ENCODE peak calls at places on chromosomes 4 and X, in eight cellular contexts. O, A, I, X, D, T, Q and Z are unnamed samples. For H3K4me1, the result is how much of the 10 kb centered on the place peaks cover.

GRCh38 chr4:39415678-39416283 is 9.1 kb downstream of the KLB start:
- DNase-seq in O (no peak), A (no peak), I (no peak), X (no peak), D (no peak), T (no peak), Q (no peak), Z (no peak)

GRCh38 chr4:7431696-7432530 is 2.8 kb downstream of the PSAPL1 start:
- DNase-seq in O (no peak), A (no peak), I (peak), X (peak), D (no peak), T (no peak), Q (no peak), Z (peak)

GRCh38 chrX:22534643-22535042 is 261.9 kb downstream of the CBLL2 start:
- DNase-seq in O (no peak), A (peak), I (no peak), X (no peak), D (peak), T (no peak), Q (peak), Z (no peak)

GRCh38 chr4:78654809-78655208 is 103.2 kb downstream of the ANXA3 start:
- DNase-seq in O (no peak), A (no peak), I (no peak), X (no peak), D (peak), T (no peak), Q (no peak), Z (no peak)

GRCh38 chr4:160370046-160370445 is 1267.2 kb downstream of the RAPGEF2 start:
- DNase-seq in O (no peak), A (no peak), I (no peak), X (no peak), D (no peak), T (no peak), Q (no peak), Z (no peak)

GRCh38 chr4:48570646-48571220 is 80.7 kb downstream of the ZAR1 start:
- DNase-seq in O (no peak), A (no peak), I (no peak), X (no peak), D (peak), T (no peak), Q (no peak), Z (no peak)

GRCh38 chr4:147487616-147488015 is 6.7 kb downstream of the EDNRA start:
- DNase-seq in O (no peak), A (no peak), I (no peak), X (no peak), D (no peak), T (no peak), Q (no peak), Z (no peak)

GRCh38 chr4:173057906-173058305 is 110.7 kb upstream of the GALNT7 start:
- DNase-seq in O (no peak), A (no peak), I (no peak), X (no peak), D (peak), T (no peak), Q (peak), Z (no peak)

GRCh38 chrX:104307341-104307740 is 52.6 kb upstream of the ESX1 start:
- DNase-seq in O (no peak), A (no peak), I (no peak), X (no peak), D (no peak), T (no peak), Q (no peak), Z (no peak)

GRCh38 chrX:47311857-47312774 is 58.3 kb upstream of the ZNF157 start:
- DNase-seq in O (peak), A (peak), I (peak), X (peak), D (peak), T (peak), Q (peak), Z (peak)

GRCh38 chr4:81724925-81725329 is 253.2 kb upstream of the RASGEF1B start:
- DNase-seq in O (no peak), A (peak), I (peak), X (peak), D (no peak), T (no peak), Q (no peak), Z (peak)

GRCh38 chr4:168440442-168441264 is 39.6 kb downstream of the DDX60L start:
- DNase-seq in O (no peak), A (no peak), I (no peak), X (no peak), D (peak), T (peak), Q (peak), Z (no peak)

GRCh38 chrX:21702725-21703228 is 44.6 kb upstream of the KLHL34 start:
- DNase-seq in O (no peak), A (no peak), I (no peak), X (no peak), D (no peak), T (no peak), Q (no peak), Z (no peak)

GRCh38 chrX:53186363-53186762 is 38.6 kb downstream of the KDM5C start:
- DNase-seq in O (no peak), A (no peak), I (no peak), X (no peak), D (peak), T (no peak), Q (no peak), Z (no peak)

GRCh38 chrX:123993904-123994635 is 32.6 kb downstream of the STAG2 start:
- DNase-seq in O (no peak), A (no peak), I (no peak), X (no peak), D (peak), T (no peak), Q (no peak), Z (no peak)

GRCh38 chr4:110287130-110287529 is 88.7 kb upstream of the ELOVL6 start:
- DNase-seq in O (no peak), A (no peak), I (no peak), X (no peak), D (peak), T (peak), Q (peak), Z (peak)

GRCh38 chrX:110786486-110786885 is 9.1 kb downstream of the CHRDL1 start:
- DNase-seq in O (no peak), A (no peak), I (no peak), X (no peak), D (peak), T (no peak), Q (peak), Z (no peak)

GRCh38 chrX:118261136-118261535 is 84.8 kb upstream of the WDR44 start:
- DNase-seq in O (no peak), A (no peak), I (no peak), X (no peak), D (no peak), T (no peak), Q (no peak), Z (no peak)

GRCh38 chr4:140717313-140717712 is 38.9 kb downstream of the TBC1D9 start:
- DNase-seq in O (no peak), A (no peak), I (no peak), X (no peak), D (no peak), T (no peak), Q (no peak), Z (no peak)

GRCh38 chr4:181503800-181504364 is 739.3 kb upstream of the TENM3 start:
- DNase-seq in O (peak), A (no peak), I (no peak), X (no peak), D (no peak), T (no peak), Q (no peak), Z (no peak)

GRCh38 chr4:105145913-105146285 is 777 bp upstream of the TET2 start:
- DNase-seq in O (peak), A (no peak), I (no peak), X (peak), D (no peak), T (no peak), Q (no peak), Z (peak)

GRCh38 chrX:45518552-45518951 is 317.9 kb upstream of the DIPK2B start:
- DNase-seq in O (no peak), A (no peak), I (no peak), X (no peak), D (no peak), T (no peak), Q (no peak), Z (no peak)

GRCh38 chrX:24357101-24357500 is 3.3 kb upstream of the SUPT20HL1 start:
- DNase-seq in O (no peak), A (no peak), I (no peak), X (no peak), D (peak), T (no peak), Q (no peak), Z (no peak)

GRCh38 chrX:49627030-49627777 is 28.4 kb downstream of the GAGE1 start:
- DNase-seq in O (no peak), A (no peak), I (no peak), X (no peak), D (no peak), T (peak), Q (no peak), Z (no peak)

GRCh38 chr4:35912174-35912573 is 332.1 kb downstream of the ARAP2 start:
- DNase-seq in O (no peak), A (no peak), I (no peak), X (no peak), D (no peak), T (no peak), Q (no peak), Z (no peak)

GRCh38 chr4:186839122-186840037 is 115.7 kb upstream of the FAT1 start:
- DNase-seq in O (no peak), A (peak), I (no peak), X (no peak), D (peak), T (no peak), Q (peak), Z (no peak)

GRCh38 chr4:36086387-36086786 is 157.9 kb downstream of the ARAP2 start:
- DNase-seq in O (no peak), A (no peak), I (no peak), X (no peak), D (no peak), T (no peak), Q (no peak), Z (no peak)

GRCh38 chr4:42573249-42573648 is 83.7 kb downstream of the ATP8A1 start:
- DNase-seq in O (no peak), A (no peak), I (no peak), X (no peak), D (no peak), T (no peak), Q (no peak), Z (no peak)

GRCh38 chr4:174260099-174260498 is 23.4 kb downstream of the FBXO8 start:
- DNase-seq in O (no peak), A (no peak), I (no peak), X (no peak), D (peak), T (no peak), Q (no peak), Z (no peak)

GRCh38 chrX:100599456-100599855 is 14.7 kb downstream of the TNMD start:
- DNase-seq in O (no peak), A (no peak), I (no peak), X (no peak), D (no peak), T (no peak), Q (no peak), Z (no peak)

GRCh38 chrX:72169008-72169728 is 12.4 kb upstream of the PIN4 start:
- DNase-seq in O (no peak), A (no peak), I (no peak), X (no peak), D (no peak), T (no peak), Q (no peak), Z (no peak)

GRCh38 chrX:24145340-24146186 is 4.0 kb upstream of the ZFX start:
- DNase-seq in O (no peak), A (no peak), I (no peak), X (no peak), D (peak), T (no peak), Q (peak), Z (no peak)

GRCh38 chr4:126890383-126890782 is 742.4 kb upstream of the INTU start:
- DNase-seq in O (no peak), A (no peak), I (no peak), X (no peak), D (peak), T (no peak), Q (no peak), Z (no peak)

GRCh38 chr4:67929447-67929846 is 33.8 kb downstream of the TMPRSS11A start:
- DNase-seq in O (no peak), A (no peak), I (no peak), X (no peak), D (peak), T (peak), Q (no peak), Z (no peak)

GRCh38 chrX:33211356-33212254 is at the start of gene DMD:
- DNase-seq in O (peak), A (peak), I (peak), X (peak), D (peak), T (no peak), Q (peak), Z (no peak)

GRCh38 chr4:173490817-173491518 is 39.1 kb downstream of the HAND2 start:
- DNase-seq in O (no peak), A (no peak), I (no peak), X (no peak), D (peak), T (no peak), Q (no peak), Z (no peak)

GRCh38 chr4:76188557-76188956 is 25.1 kb downstream of the SCARB2 start:
- DNase-seq in O (no peak), A (no peak), I (no peak), X (no peak), D (no peak), T (no peak), Q (no peak), Z (no peak)

DNA sequence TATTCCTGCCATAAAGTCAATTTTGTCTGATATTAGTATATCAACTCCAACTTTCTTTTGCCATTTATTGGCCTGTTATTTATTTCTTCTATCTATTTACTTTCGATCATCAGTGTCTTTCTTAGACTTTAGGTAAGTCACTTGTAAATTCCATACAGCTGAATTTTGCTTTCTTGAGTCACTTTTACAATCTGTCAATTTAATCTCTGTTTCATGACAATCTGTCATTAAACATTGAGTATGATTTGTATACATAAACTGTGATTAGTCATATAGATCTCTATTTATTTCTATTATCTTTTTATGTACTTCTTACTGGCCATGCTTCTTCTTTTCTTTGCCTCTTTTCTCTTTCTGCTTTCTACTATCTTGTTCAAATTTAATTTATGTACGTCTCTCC is 160.1 kb downstream of the TMA16 start:
- DNase-seq in O (no peak), A (no peak), I (no peak), X (no peak), D (no peak), T (no peak), Q (no peak), Z (no peak)
- H3K4me1 ChIP-seq in O (under half), A (under half), I (under half), X (under half), D (under half), T (under half), Q (under half), Z (under half)

GRCh38 chr4:118834070-118834469 is 1.9 kb downstream of the SEC24D start:
- DNase-seq in O (no peak), A (no peak), I (no peak), X (no peak), D (no peak), T (no peak), Q (no peak), Z (no peak)
- H3K4me1 ChIP-seq in O (under half), A (under half), I (under half), X (under half), D (under half), T (under half), Q (under half), Z (under half)

DNA sequence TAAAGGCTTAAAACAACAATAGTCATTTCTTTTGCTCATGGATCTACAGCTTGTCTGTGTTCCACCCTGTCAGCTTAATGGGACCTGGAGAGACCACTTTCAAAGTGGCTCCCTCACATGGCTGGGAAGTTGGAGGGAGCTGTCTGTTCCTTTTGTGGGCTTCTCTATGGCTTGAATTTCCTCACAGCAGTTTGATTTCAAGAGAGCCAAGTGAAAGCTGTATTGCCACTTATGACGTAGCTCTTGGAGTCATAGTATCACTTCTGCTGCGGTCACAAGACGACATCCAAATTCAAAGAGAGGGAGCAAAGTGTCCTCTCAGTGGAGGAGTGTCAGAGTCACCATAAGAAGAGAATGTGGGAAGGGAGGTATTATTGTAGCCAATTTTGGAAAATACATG is 22.7 kb upstream of the ACSL1 start:
- DNase-seq in O (no peak), A (no peak), I (no peak), X (no peak), D (no peak), T (no peak), Q (no peak), Z (no peak)
- H3K4me1 ChIP-seq in O (under half), A (under half), I (under half), X (under half), D (under half), T (under half), Q (under half), Z (under half)

GRCh38 chr4:143403551-143403816 is 66.8 kb downstream of the GAB1 start:
- DNase-seq in O (no peak), A (no peak), I (no peak), X (no peak), D (no peak), T (no peak), Q (no peak), Z (no peak)
- H3K4me1 ChIP-seq in O (under half), A (half or more), I (under half), X (half or more), D (under half), T (under half), Q (under half), Z (under half)

GRCh38 chrX:107741318-107741813 is 34.2 kb downstream of the TSC22D3 start:
- DNase-seq in O (no peak), A (peak), I (no peak), X (no peak), D (no peak), T (no peak), Q (no peak), Z (no peak)

GRCh38 chrX:107742754-107743191 is 32.8 kb downstream of the TSC22D3 start:
- DNase-seq in O (no peak), A (no peak), I (no peak), X (no peak), D (no peak), T (no peak), Q (no peak), Z (peak)

GRCh38 chrX:107747596-107748161 is 27.9 kb downstream of the TSC22D3 start:
- DNase-seq in O (peak), A (no peak), I (no peak), X (peak), D (peak), T (no peak), Q (peak), Z (no peak)

GRCh38 chrX:107744868-107745267 is 30.7 kb downstream of the TSC22D3 start:
- DNase-seq in O (no peak), A (no peak), I (no peak), X (no peak), D (no peak), T (no peak), Q (no peak), Z (no peak)

DNA sequence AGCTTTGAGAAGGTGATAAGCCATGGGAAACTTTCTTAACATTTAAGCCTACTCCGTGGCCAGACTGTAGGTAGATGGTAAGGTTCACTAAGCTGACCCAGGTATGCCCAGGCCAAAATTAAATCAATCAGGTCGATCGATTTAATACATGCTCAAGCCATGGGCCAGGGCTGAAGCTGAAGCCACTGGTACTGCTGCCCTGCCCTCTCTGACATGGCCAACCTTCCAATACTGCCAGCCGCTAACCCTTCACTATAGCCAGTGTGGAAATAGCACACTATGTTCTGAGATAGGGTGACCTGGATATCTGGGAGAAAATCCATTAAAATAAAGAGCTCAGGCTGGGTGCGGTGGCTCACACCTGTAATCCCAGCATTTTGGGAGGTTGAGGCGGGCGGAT is 31.6 kb downstream of the TSC22D3 start:
- DNase-seq in O (no peak), A (no peak), I (no peak), X (no peak), D (no peak), T (no peak), Q (no peak), Z (peak)
- H3K4me1 ChIP-seq in O (half or more), A (under half), I (under half), X (under half), D (under half), T (under half), Q (under half), Z (under half)

DNA sequence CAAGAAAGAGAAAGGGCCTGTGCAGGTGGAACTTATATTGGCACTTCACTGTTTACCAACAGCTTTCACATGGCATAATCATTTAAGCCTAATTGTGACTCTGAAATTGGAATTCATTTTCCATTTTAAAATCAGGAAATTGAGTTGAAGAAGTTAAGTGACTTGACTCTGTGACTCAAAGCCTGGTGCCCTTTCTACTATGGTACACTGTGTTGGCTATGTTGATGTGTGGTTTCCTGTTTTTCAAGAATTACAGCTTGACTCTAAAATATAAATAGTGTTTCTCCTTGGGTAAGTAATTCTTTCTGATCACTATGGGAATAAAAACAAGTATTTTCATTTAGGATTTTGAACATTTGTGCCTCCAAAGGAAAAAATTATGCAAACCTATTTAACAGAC is 4.3 kb downstream of the AFF1 start:
- DNase-seq in O (no peak), A (no peak), I (no peak), X (no peak), D (no peak), T (no peak), Q (no peak), Z (no peak)
- H3K4me1 ChIP-seq in O (under half), A (under half), I (under half), X (half or more), D (under half), T (half or more), Q (under half), Z (under half)

GRCh38 chr4:88618782-88619485 is 26.7 kb downstream of the HERC3 start:
- DNase-seq in O (no peak), A (no peak), I (no peak), X (no peak), D (no peak), T (no peak), Q (no peak), Z (no peak)
- H3K4me1 ChIP-seq in O (under half), A (under half), I (under half), X (under half), D (under half), T (under half), Q (under half), Z (under half)

GRCh38 chr4:57612279-57612678 is 502.1 kb upstream of the IGFBP7 start:
- DNase-seq in O (no peak), A (no peak), I (no peak), X (no peak), D (no peak), T (no peak), Q (no peak), Z (no peak)
- H3K4me1 ChIP-seq in O (under half), A (under half), I (under half), X (under half), D (under half), T (under half), Q (under half), Z (under half)

GRCh38 chr4:25815586-25815985 is 47.2 kb downstream of the SEL1L3 start:
- DNase-seq in O (no peak), A (no peak), I (no peak), X (no peak), D (no peak), T (no peak), Q (no peak), Z (no peak)
- H3K4me1 ChIP-seq in O (under half), A (under half), I (under half), X (under half), D (under half), T (under half), Q (half or more), Z (under half)